ENCODE peak calls at places on chromosomes 5 and 9, in four cellular contexts. One of them, this sample, is unnamed.

GRCh38 chr9:120946259-120946658 is 19.7 kb upstream of the TRAF1 start:
- ATAC-seq in HepG2: no peak
- ATAC-seq in A549: no peak
- ATAC-seq in K562: no peak
- ATAC-seq in this sample: no peak

GRCh38 chr5:40414922-40415321 is 264.8 kb upstream of the PTGER4 start:
- ATAC-seq in HepG2: peak
- ATAC-seq in A549: no peak
- ATAC-seq in K562: no peak
- ATAC-seq in this sample: no peak

GRCh38 chr5:68444048-68444447 is 228.5 kb downstream of the PIK3R1 start:
- ATAC-seq in HepG2: no peak
- ATAC-seq in A549: no peak
- ATAC-seq in K562: no peak
- ATAC-seq in this sample: no peak

GRCh38 chr5:87541668-87542067 is 128.9 kb upstream of the CCNH start:
- ATAC-seq in HepG2: no peak
- ATAC-seq in A549: no peak
- ATAC-seq in K562: no peak
- ATAC-seq in this sample: no peak

GRCh38 chr9:106869458-106869857 is 6.5 kb downstream of the ZNF462 start:
- ATAC-seq in HepG2: no peak
- ATAC-seq in A549: no peak
- ATAC-seq in K562: no peak
- ATAC-seq in this sample: peak

GRCh38 chr5:169128679-169129078 is 172.3 kb downstream of the SLIT3 start:
- ATAC-seq in HepG2: no peak
- ATAC-seq in A549: no peak
- ATAC-seq in K562: no peak
- ATAC-seq in this sample: no peak

GRCh38 chr9:124511891-124512805 is 4.9 kb upstream of the NR5A1 start:
- ATAC-seq in HepG2: peak
- ATAC-seq in A549: peak
- ATAC-seq in K562: peak
- ATAC-seq in this sample: no peak

GRCh38 chr5:102561894-102562760 is 63.3 kb upstream of the SLCO6A1 start:
- ATAC-seq in HepG2: peak
- ATAC-seq in A549: peak
- ATAC-seq in K562: peak
- ATAC-seq in this sample: no peak

GRCh38 chr5:133244242-133244641 is 192.4 kb downstream of the HSPA4 start:
- ATAC-seq in HepG2: peak
- ATAC-seq in A549: no peak
- ATAC-seq in K562: no peak
- ATAC-seq in this sample: no peak

GRCh38 chr5:135442387-135443256 is 4.5 kb downstream of the DCANP1 start:
- ATAC-seq in HepG2: no peak
- ATAC-seq in A549: no peak
- ATAC-seq in K562: no peak
- ATAC-seq in this sample: no peak

GRCh38 chr5:88092938-88093635 is 175.6 kb downstream of the TMEM161B start:
- ATAC-seq in HepG2: no peak
- ATAC-seq in A549: no peak
- ATAC-seq in K562: no peak
- ATAC-seq in this sample: no peak

GRCh38 chr5:54021413-54022155 is 288.8 kb downstream of the ARL15 start:
- ATAC-seq in HepG2: no peak
- ATAC-seq in A549: no peak
- ATAC-seq in K562: peak
- ATAC-seq in this sample: no peak

GRCh38 chr5:168332042-168332441 is 40.6 kb downstream of the WWC1 start:
- ATAC-seq in HepG2: no peak
- ATAC-seq in A549: no peak
- ATAC-seq in K562: no peak
- ATAC-seq in this sample: no peak

GRCh38 chr5:55027589-55027988 is 3.5 kb downstream of the GZMK start:
- ATAC-seq in HepG2: no peak
- ATAC-seq in A549: no peak
- ATAC-seq in K562: no peak
- ATAC-seq in this sample: no peak

GRCh38 chr9:123530244-123530643 is 174.2 kb downstream of the CRB2 start:
- ATAC-seq in HepG2: no peak
- ATAC-seq in A549: no peak
- ATAC-seq in K562: no peak
- ATAC-seq in this sample: no peak

GRCh38 chr9:113634597-113635515 is 171.3 kb downstream of the RGS3 start:
- ATAC-seq in HepG2: peak
- ATAC-seq in A549: peak
- ATAC-seq in K562: no peak
- ATAC-seq in this sample: no peak

GRCh38 chr9:91341258-91341746 is 20.4 kb downstream of the AUH start:
- ATAC-seq in HepG2: no peak
- ATAC-seq in A549: peak
- ATAC-seq in K562: peak
- ATAC-seq in this sample: no peak

GRCh38 chr9:69339620-69340019 is 14.6 kb downstream of the ENTREP1 start:
- ATAC-seq in HepG2: no peak
- ATAC-seq in A549: no peak
- ATAC-seq in K562: no peak
- ATAC-seq in this sample: no peak

GRCh38 chr5:148403344-148403743 is 19.6 kb downstream of the FBXO38 start:
- ATAC-seq in HepG2: no peak
- ATAC-seq in A549: no peak
- ATAC-seq in K562: no peak
- ATAC-seq in this sample: no peak

GRCh38 chr5:4015709-4016108 is 420.1 kb downstream of the IRX1 start:
- ATAC-seq in HepG2: no peak
- ATAC-seq in A549: no peak
- ATAC-seq in K562: no peak
- ATAC-seq in this sample: no peak

GRCh38 chr9:127792417-127793031 is 6.7 kb downstream of the CDK9 start:
- ATAC-seq in HepG2: no peak
- ATAC-seq in A549: no peak
- ATAC-seq in K562: peak
- ATAC-seq in this sample: no peak

GRCh38 chr5:150113047-150113744 is 26.8 kb upstream of the CSF1R start:
- ATAC-seq in HepG2: peak
- ATAC-seq in A549: peak
- ATAC-seq in K562: peak
- ATAC-seq in this sample: peak

GRCh38 chr9:133784731-133785561 is 46.8 kb upstream of the SARDH start:
- ATAC-seq in HepG2: no peak
- ATAC-seq in A549: no peak
- ATAC-seq in K562: no peak
- ATAC-seq in this sample: no peak
- H3K27ac ChIP-seq in HepG2: no peak
- H3K27ac ChIP-seq in A549: no peak
- H3K27ac ChIP-seq in K562: no peak
- H3K27ac ChIP-seq in this sample: no peak

GRCh38 chr9:136546697-136547481 is 1.0 kb upstream of the NOTCH1 start:
- ATAC-seq in HepG2: peak
- ATAC-seq in A549: peak
- ATAC-seq in K562: peak
- ATAC-seq in this sample: peak
- TF ChIP-seq CTCF in HepG2: no peak
- TF ChIP-seq CTCF in A549: no peak
- TF ChIP-seq CTCF in K562: no peak
- TF ChIP-seq CTCF in this sample: no peak

GRCh38 chr5:157372472-157372822 is 87.6 kb upstream of the NIPAL4 start:
- ATAC-seq in HepG2: no peak
- ATAC-seq in A549: no peak
- ATAC-seq in K562: no peak
- ATAC-seq in this sample: no peak

GRCh38 chr5:157371655-157372471 is 88.2 kb upstream of the NIPAL4 start:
- ATAC-seq in HepG2: no peak
- ATAC-seq in A549: peak
- ATAC-seq in K562: no peak
- ATAC-seq in this sample: no peak

GRCh38 chr5:157369507-157369906 is 90.5 kb upstream of the NIPAL4 start:
- ATAC-seq in HepG2: no peak
- ATAC-seq in A549: peak
- ATAC-seq in K562: peak
- ATAC-seq in this sample: no peak

GRCh38 chr5:157366741-157367684 is 93.0 kb upstream of the NIPAL4 start:
- ATAC-seq in HepG2: peak
- ATAC-seq in A549: peak
- ATAC-seq in K562: peak
- ATAC-seq in this sample: peak

GRCh38 chr5:157370967-157371366 is 89.0 kb upstream of the NIPAL4 start:
- ATAC-seq in HepG2: no peak
- ATAC-seq in A549: no peak
- ATAC-seq in K562: no peak
- ATAC-seq in this sample: peak
- TF ChIP-seq EP300 in HepG2: no peak
- TF ChIP-seq EP300 in A549: no peak
- TF ChIP-seq EP300 in K562: no peak
- TF ChIP-seq EP300 in this sample: no peak

GRCh38 chr9:137298983-137299521 is 3.0 kb downstream of the NRARP start:
- ATAC-seq in HepG2: peak
- ATAC-seq in A549: no peak
- ATAC-seq in K562: no peak
- ATAC-seq in this sample: no peak

GRCh38 chr9:137299938-137300337 is 2.1 kb downstream of the NRARP start:
- ATAC-seq in HepG2: no peak
- ATAC-seq in A549: no peak
- ATAC-seq in K562: no peak
- ATAC-seq in this sample: no peak

GRCh38 chr9:137302176-137303030 is at the start of gene NRARP:
- ATAC-seq in HepG2: peak
- ATAC-seq in A549: peak
- ATAC-seq in K562: peak
- ATAC-seq in this sample: peak

GRCh38 chr9:137301086-137301947 is 754 bp downstream of the NRARP start:
- ATAC-seq in HepG2: peak
- ATAC-seq in A549: peak
- ATAC-seq in K562: peak
- ATAC-seq in this sample: no peak

GRCh38 chr9:137300607-137301085 is 1.4 kb downstream of the NRARP start:
- ATAC-seq in HepG2: no peak
- ATAC-seq in A549: no peak
- ATAC-seq in K562: peak
- ATAC-seq in this sample: no peak
- H3K27ac ChIP-seq in HepG2: no peak
- H3K27ac ChIP-seq in A549: peak
- H3K27ac ChIP-seq in K562: peak
- H3K27ac ChIP-seq in this sample: peak

This sample was measured in gastroesophageal sphincter.